ENCODE peak calls at places on chromosomes 3 and 15, in seven cellular contexts. H is H9, V is IMR-90, X is mesenchymal stem cell, F is mesendoderm, C is trophoblast cell, M is H1. Q is an unnamed sample.

GRCh38 chr3:40875581-40875980 is 323.7 kb upstream of the CTNNB1 start:
- DNase-seq in V (no peak), M (no peak), H (no peak), C (no peak), F (no peak), X (no peak), Q (no peak)

GRCh38 chr15:46502668-46503067 is 867.8 kb downstream of the SQOR start:
- DNase-seq in C (no peak), F (peak; percentile 6), M (no peak), V (no peak), H (no peak), X (peak; percentile 3), Q (no peak)

GRCh38 chr3:39166932-39167532 is 13.6 kb upstream of the CSRNP1 start:
- DNase-seq in V (peak; percentile 93), X (peak; percentile 98), C (no peak), H (no peak), F (no peak), M (no peak), Q (no peak)

GRCh38 chr3:19543212-19543841 is 390.7 kb downstream of the EFHB start:
- DNase-seq in C (no peak), M (no peak), H (peak; percentile 49), V (no peak), F (peak; percentile 76), X (no peak), Q (peak; percentile 9)

GRCh38 chr3:12328132-12328915 is 39.5 kb downstream of the PPARG start:
- DNase-seq in H (no peak), V (no peak), F (peak; percentile 3), X (no peak), M (no peak), C (no peak), Q (no peak)

GRCh38 chr15:69154684-69155083 is 5.8 kb upstream of the GLCE start:
- DNase-seq in F (peak; percentile 63), H (no peak), M (no peak), X (peak; percentile 61), V (peak; percentile 93), C (no peak), Q (no peak)

GRCh38 chr3:128854382-128854939 is 25.0 kb upstream of the ACAD9 start:
- DNase-seq in F (no peak), H (no peak), M (no peak), X (no peak), V (no peak), C (no peak), Q (no peak)

GRCh38 chr3:138112362-138112761 is 3.0 kb downstream of the DZIP1L start:
- DNase-seq in C (no peak), H (no peak), M (no peak), V (no peak), X (peak; percentile 36), F (no peak), Q (no peak)

GRCh38 chr3:136197159-136197715 is 1.1 kb upstream of the MSL2 start:
- DNase-seq in V (no peak), F (no peak), C (no peak), M (no peak), H (no peak), X (no peak), Q (no peak)

GRCh38 chr3:16033889-16034687 is 140.4 kb upstream of the GALNT15 start:
- DNase-seq in C (no peak), F (peak; percentile 32), H (no peak), X (no peak), M (no peak), V (peak; percentile 54), Q (no peak)

GRCh38 chr3:169848741-169849140 is 21.0 kb downstream of the LRRC31 start:
- DNase-seq in X (no peak), F (no peak), M (no peak), C (no peak), V (no peak), H (no peak), Q (no peak)

GRCh38 chr3:104805042-104805441 is 561.7 kb upstream of the ALCAM start:
- DNase-seq in X (no peak), H (no peak), V (no peak), M (no peak), F (no peak), C (no peak), Q (no peak)

GRCh38 chr3:115688408-115688807 is 65.1 kb downstream of the GAP43 start:
- DNase-seq in C (no peak), X (no peak), H (peak; percentile 42), V (no peak), M (no peak), F (no peak), Q (no peak)

GRCh38 chr3:115695081-115695480 is 71.8 kb downstream of the GAP43 start:
- DNase-seq in F (no peak), C (no peak), H (no peak), V (no peak), M (no peak), X (no peak), Q (no peak)

GRCh38 chr3:115693868-115694267 is 70.6 kb downstream of the GAP43 start:
- DNase-seq in M (no peak), X (no peak), H (no peak), C (no peak), V (no peak), F (no peak), Q (no peak)

GRCh38 chr3:115692887-115693524 is 69.7 kb downstream of the GAP43 start:
- DNase-seq in M (peak; percentile 41), H (peak; percentile 81), V (peak; percentile 72), F (peak; percentile 89), X (peak; percentile 77), C (peak; percentile 63), Q (peak; percentile 78)

GRCh38 chr3:115691964-115692363 is 68.7 kb downstream of the GAP43 start:
- DNase-seq in V (no peak), F (no peak), X (no peak), M (no peak), C (no peak), H (no peak), Q (no peak)
- H3K23ac ChIP-seq in V (no peak overlapping the region), F (no peak overlapping the region), X (no peak overlapping the region), M (no peak overlapping the region), C (no peak overlapping the region), H (no peak overlapping the region), Q (no peak overlapping the region)

DNA sequence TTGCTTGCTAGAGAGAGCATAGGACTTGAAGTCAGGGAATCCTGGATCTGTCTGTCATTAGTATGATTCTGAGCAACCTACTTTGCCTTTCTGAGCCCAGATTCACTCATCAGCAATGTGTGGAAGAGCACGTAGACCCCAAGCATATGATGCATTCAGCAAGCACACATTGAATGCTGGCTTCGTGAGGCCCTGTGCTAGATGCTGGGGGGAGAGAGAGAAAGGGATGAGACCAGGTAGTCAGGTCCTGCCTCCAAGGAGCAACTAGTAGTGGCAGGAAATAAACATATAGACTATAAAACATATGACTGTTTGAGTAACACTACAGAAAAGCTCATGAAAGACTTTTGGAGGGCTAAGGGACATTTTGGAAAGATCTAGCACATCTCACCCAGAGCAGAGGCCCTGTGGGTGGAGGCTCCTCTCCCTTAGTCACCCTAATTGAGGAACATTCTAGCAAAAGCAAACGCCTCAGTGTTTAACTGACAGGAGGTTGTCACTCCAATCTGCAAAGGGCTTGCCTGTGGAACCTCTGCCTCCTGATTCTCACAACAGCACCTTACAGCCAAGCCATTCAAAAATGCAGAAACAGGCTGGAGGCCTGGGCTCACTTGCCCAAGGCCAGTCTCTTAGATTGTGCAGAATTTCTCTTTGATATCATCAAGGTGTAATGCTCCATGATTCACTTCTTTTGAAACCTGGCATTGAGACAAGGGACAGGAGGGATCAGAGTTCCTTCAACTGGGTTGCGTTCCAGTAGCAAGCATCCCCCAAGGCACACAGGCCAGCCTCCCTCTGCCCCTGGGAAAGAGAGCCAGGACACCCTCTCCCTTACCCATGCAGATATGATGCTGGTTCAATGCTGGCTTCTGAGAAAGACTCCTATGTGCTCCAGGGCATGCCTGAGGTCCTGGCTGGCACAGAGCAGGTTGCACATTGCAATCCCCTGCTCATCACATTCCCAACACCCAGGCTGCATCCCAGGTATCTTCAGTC is 26.1 kb downstream of the STARD5 start:
- DNase-seq in C (peak; percentile 89), M (no peak), X (no peak), F (no peak), V (no peak), H (no peak), Q (no peak)
- H3K23ac ChIP-seq in C (no peak overlapping the region), M (no peak overlapping the region), X (no peak overlapping the region), F (no peak overlapping the region), V (no peak overlapping the region), H (no peak overlapping the region), Q (no peak overlapping the region)

GRCh38 chr3:50204804-50205718 is at the start of gene SLC38A3:
- DNase-seq in C (no peak), M (no peak), H (peak; percentile 78), V (no peak), F (peak; percentile 50), X (no peak), Q (peak; percentile 67)

GRCh38 chr3:50205719-50206276 is 727 bp downstream of the SLC38A3 start:
- DNase-seq in V (no peak), M (no peak), F (peak; percentile 80), C (no peak), X (no peak), H (peak; percentile 86), Q (no peak)

GRCh38 chr3:50208677-50209344 is 3.7 kb downstream of the SLC38A3 start:
- DNase-seq in F (no peak), C (no peak), X (no peak), H (no peak), M (no peak), V (no peak), Q (no peak)

GRCh38 chr3:50210176-50210509 is 5.1 kb downstream of the SLC38A3 start:
- DNase-seq in M (no peak), H (no peak), C (no peak), X (no peak), V (no peak), F (no peak), Q (no peak)

DNA sequence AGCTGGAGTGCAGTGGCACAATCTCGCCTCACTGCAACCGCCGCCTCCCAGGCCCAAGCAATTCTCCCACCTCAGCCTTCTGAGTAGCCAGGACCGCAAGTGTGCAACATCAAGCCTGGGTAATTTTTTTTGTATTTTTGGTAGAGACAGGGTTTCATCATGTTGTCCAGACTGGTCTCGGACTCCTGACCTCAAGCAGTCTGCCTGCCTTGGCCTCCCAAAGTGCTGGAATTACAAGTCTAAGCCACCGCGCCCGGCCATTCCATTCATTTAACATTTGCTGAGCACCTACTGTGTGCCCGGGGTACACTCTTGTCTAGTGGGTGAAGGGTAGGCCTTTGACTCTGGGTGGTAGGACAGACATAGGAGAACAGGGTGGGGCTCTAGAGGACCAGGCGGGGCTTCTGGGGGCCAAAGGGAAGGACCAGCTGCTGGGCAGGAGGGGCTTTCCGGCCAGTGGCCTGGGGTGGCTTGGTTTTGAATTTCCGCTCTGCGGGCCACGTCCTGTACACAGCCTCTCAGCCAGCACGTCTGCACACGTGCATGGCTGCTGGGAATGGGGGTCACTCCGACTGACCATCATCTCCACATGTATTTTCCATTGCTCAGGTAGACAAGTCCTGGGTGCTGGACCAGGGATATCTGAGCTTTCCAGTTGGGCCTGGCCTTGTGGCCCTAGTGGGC is 2.4 kb downstream of the SLC38A3 start:
- DNase-seq in M (no peak), F (no peak), H (no peak), V (no peak), C (no peak), X (no peak), Q (no peak)
- H3K23ac ChIP-seq in M (no peak overlapping the region), F (no peak overlapping the region), H (no peak overlapping the region), V (no peak overlapping the region), C (no peak overlapping the region), X (no peak overlapping the region), Q (no peak overlapping the region)

DNA sequence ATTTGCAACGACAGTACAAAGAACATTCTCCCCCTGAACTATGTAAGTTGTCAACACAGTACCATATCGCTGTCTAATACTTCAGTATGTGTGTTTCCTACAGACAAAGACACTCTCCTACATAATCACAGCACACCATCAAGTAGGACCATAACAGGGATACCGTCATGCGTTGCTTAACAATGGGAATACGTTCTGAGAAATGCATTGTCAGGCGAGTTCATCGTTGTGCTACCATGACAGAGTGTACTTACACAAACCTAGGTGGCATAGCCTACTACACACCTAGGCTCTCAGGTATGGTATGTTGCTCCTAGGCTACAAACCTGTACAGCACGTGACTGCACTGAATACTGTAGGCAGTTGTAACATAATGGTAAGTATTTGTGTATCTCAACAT is 4.2 kb upstream of the CLEC3B start:
- DNase-seq in V (no peak), C (peak; percentile 67), M (no peak), F (no peak), H (no peak), X (no peak), Q (no peak)
- H3K23ac ChIP-seq in V (no peak overlapping the region), C (peak overlapping the region; percentile 1), M (no peak overlapping the region), F (no peak overlapping the region), H (no peak overlapping the region), X (no peak overlapping the region), Q (no peak overlapping the region)

Q was measured in neuronal stem cell.